ENCODE peak calls at places on chromosomes 4 and X, in nine cellular contexts. L is NCI-H510A treated with DMSO at 0.1 percent for 48 hours; Q is endothelial cell of umbilical vein; E is GM18507; H is Kasumi-1; D is HTR-8/SVneo; F is effector memory CD8-positive, alpha-beta T cell; U is epithelial cell of esophagus; V is heart left ventricle. K is an unnamed sample.

GRCh38 chr4:165208322-165208652 is 926 bp downstream of the KLHL2 start:
- DNase-seq in Q (no peak), U (no peak), E (no peak), V (no peak), D (no peak), L (peak), F (no peak), H (no peak), K (no peak)

GRCh38 chr4:4856071-4857000 is 3.1 kb upstream of the MSX1 start:
- DNase-seq in Q (peak), F (no peak), V (no peak), H (peak), U (no peak), L (no peak), E (no peak), D (no peak), K (no peak)

GRCh38 chr4:127505203-127505602 is 127.6 kb upstream of the INTU start:
- DNase-seq in H (no peak), F (no peak), L (no peak), D (no peak), E (no peak), U (peak), V (peak), Q (peak), K (no peak)

GRCh38 chrX:44071847-44072545 is 98.8 kb upstream of the NDP start:
- DNase-seq in L (no peak), U (peak), H (no peak), V (no peak), E (no peak), Q (no peak), F (no peak), D (peak), K (no peak)

GRCh38 chr4:59629348-59629747 is 1570.8 kb upstream of the ADGRL3 start:
- DNase-seq in L (no peak), F (no peak), E (no peak), D (no peak), Q (no peak), U (no peak), H (no peak), V (no peak), K (no peak)

GRCh38 chr4:17336524-17336941 is 175.4 kb downstream of the QDPR start:
- DNase-seq in F (peak), H (no peak), E (peak), D (no peak), L (no peak), U (peak), V (peak), Q (peak), K (peak)

GRCh38 chr4:66376921-66377320 is 706.6 kb upstream of the EPHA5 start:
- DNase-seq in V (no peak), F (no peak), H (no peak), L (no peak), E (no peak), Q (peak), U (no peak), D (no peak), K (no peak)

GRCh38 chrX:16205840-16206239 is 38.6 kb downstream of the MAGEB17 start:
- DNase-seq in U (no peak), V (no peak), Q (no peak), D (no peak), L (no peak), E (no peak), H (no peak), F (no peak), K (no peak)

GRCh38 chrX:39338583-39338982 is 537.3 kb downstream of the MID1IP1 start:
- DNase-seq in U (no peak), V (no peak), D (no peak), F (no peak), H (no peak), Q (no peak), L (no peak), E (no peak), K (no peak)

GRCh38 chr4:76738081-76738931 is 159.6 kb downstream of the SOWAHB start:
- DNase-seq in U (peak), E (no peak), H (no peak), F (no peak), L (no peak), V (no peak), Q (peak), D (no peak), K (no peak)

GRCh38 chr4:85557016-85557901 is 82.3 kb downstream of the ARHGAP24 start:
- DNase-seq in H (no peak), D (no peak), Q (no peak), F (no peak), V (no peak), U (no peak), E (peak), L (no peak), K (no peak)

GRCh38 chr4:90443231-90443630 is 316.0 kb downstream of the CCSER1 start:
- DNase-seq in Q (no peak), D (no peak), F (no peak), L (no peak), H (no peak), U (peak), E (no peak), V (no peak), K (no peak)

GRCh38 chr4:112546476-112546875 is 30.5 kb upstream of the NEUROG2 start:
- DNase-seq in H (no peak), F (no peak), D (no peak), L (no peak), V (no peak), Q (no peak), U (no peak), E (no peak), K (no peak)

GRCh38 chr4:74157116-74157742 is 689 bp upstream of the MTHFD2L start:
- DNase-seq in E (no peak), U (peak), L (no peak), Q (peak), D (no peak), H (peak), V (no peak), F (no peak), K (no peak)

GRCh38 chr4:98747659-98748091 is 89.3 kb upstream of the TSPAN5 start:
- DNase-seq in D (no peak), V (no peak), H (no peak), L (peak), F (no peak), E (no peak), U (no peak), Q (peak), K (no peak)

GRCh38 chrX:68947882-68948605 is 119.2 kb downstream of the EFNB1 start:
- DNase-seq in Q (no peak), V (no peak), U (no peak), L (no peak), F (no peak), D (no peak), H (no peak), E (no peak), K (no peak)

GRCh38 chr4:74433541-74434172 is 11.3 kb upstream of the AREG start:
- DNase-seq in Q (no peak), U (no peak), E (no peak), V (no peak), H (no peak), F (no peak), L (no peak), D (no peak), K (no peak)

GRCh38 chr4:188220006-188220405 is 80.8 kb downstream of the TRIML1 start:
- DNase-seq in U (no peak), F (no peak), E (no peak), Q (no peak), L (no peak), H (no peak), V (no peak), D (no peak), K (no peak)

GRCh38 chr4:32499176-32499575 is 1779.0 kb downstream of the PCDH7 start:
- DNase-seq in E (no peak), V (no peak), H (no peak), D (no peak), Q (no peak), U (peak), L (no peak), F (no peak), K (no peak)

GRCh38 chr4:158201310-158201709 is 9.0 kb upstream of the TMEM144 start:
- DNase-seq in L (no peak), Q (no peak), V (no peak), D (no peak), E (no peak), F (no peak), U (no peak), H (no peak), K (no peak)

GRCh38 chr4:78347527-78347926 is 204.0 kb upstream of the ANXA3 start:
- DNase-seq in H (no peak), E (no peak), D (no peak), U (no peak), F (no peak), L (no peak), V (no peak), Q (no peak), K (no peak)

GRCh38 chr4:28001698-28002097 is 1141.1 kb downstream of the STIM2 start:
- DNase-seq in Q (no peak), H (no peak), V (no peak), L (no peak), U (no peak), D (no peak), F (no peak), E (no peak), K (no peak)

GRCh38 chr4:68346461-68346860 is 3.4 kb downstream of the YTHDC1 start:
- DNase-seq in H (no peak), E (no peak), U (peak), V (no peak), L (no peak), F (no peak), Q (no peak), D (no peak), K (no peak)

GRCh38 chr4:89213382-89213701 is 94.3 kb downstream of the GPRIN3 start:
- DNase-seq in L (no peak), E (no peak), F (no peak), H (no peak), V (no peak), D (no peak), U (no peak), Q (no peak), K (no peak)

GRCh38 chrX:112746812-112747630 is 67.3 kb upstream of the LHFPL1 start:
- DNase-seq in Q (no peak), L (no peak), V (no peak), H (no peak), U (no peak), E (no peak), D (peak), F (no peak), K (no peak)

GRCh38 chrX:40947276-40947675 is 138.0 kb upstream of the USP9X start:
- DNase-seq in H (no peak), L (no peak), U (no peak), F (no peak), V (no peak), D (peak), Q (no peak), E (no peak), K (no peak)